ENCODE peak calls at places on chromosomes 2 and 18, in six cellular contexts. Q is ACHN; D is ELR; M is activated CD8-positive, alpha-beta memory T cell treated with anti-CD3 and anti-CD28 coated beads, Interleukin-2, amount 50 U/mL, for 48 hours; I is right lobe of liver; T is activated T-cell treated with anti-CD3 and anti-CD28 coated beads for 1 hour. Z is an unnamed sample.

GRCh38 chr18:48412339-48412929 is 3.3 kb upstream of the ZBTB7C start:
- DNase-seq in T (no peak), Q (peak), M (no peak), D (peak), I (no peak), Z (peak)

GRCh38 chr2:157439792-157440186 is 4.1 kb downstream of the CYTIP start:
- DNase-seq in T (no peak), I (no peak), M (peak), Q (no peak), D (no peak), Z (no peak)

GRCh38 chr2:149661844-149662243 is 74.3 kb upstream of the MMADHC start:
- DNase-seq in M (no peak), T (no peak), Q (peak), I (peak), D (peak), Z (no peak)

GRCh38 chr18:13137041-13137938 is 81.3 kb upstream of the LDLRAD4 start:
- DNase-seq in T (peak), Q (no peak), M (peak), D (peak), I (peak), Z (no peak)

GRCh38 chr2:29777164-29777563 is 144.2 kb downstream of the ALK start:
- DNase-seq in T (no peak), Q (peak), I (no peak), M (no peak), D (peak), Z (no peak)

GRCh38 chr2:42252464-42252863 is 83.3 kb downstream of the EML4 start:
- DNase-seq in Q (no peak), M (no peak), T (no peak), I (no peak), D (no peak), Z (no peak)

GRCh38 chr2:178886006-178886405 is 78.8 kb upstream of the TTN start:
- DNase-seq in Q (no peak), I (no peak), M (no peak), D (no peak), T (no peak), Z (no peak)

GRCh38 chr18:76805221-76805620 is 17.1 kb upstream of the ZNF236 start:
- DNase-seq in T (no peak), M (no peak), I (no peak), D (peak), Q (peak), Z (peak)

GRCh38 chr2:178101321-178102079 is 10.7 kb upstream of the RBM45 start:
- DNase-seq in M (no peak), Q (peak), D (peak), T (no peak), I (no peak), Z (no peak)

GRCh38 chr2:71833855-71834554 is 313.7 kb downstream of the CYP26B1 start:
- DNase-seq in M (no peak), T (no peak), I (no peak), D (no peak), Q (no peak), Z (no peak)

GRCh38 chr2:67650292-67651133 is 253.4 kb downstream of the ETAA1 start:
- DNase-seq in Q (peak), M (no peak), T (no peak), D (peak), I (peak), Z (peak)

GRCh38 chr2:168722592-168722991 is 79.8 kb upstream of the NOSTRIN start:
- DNase-seq in I (peak), M (no peak), T (no peak), Q (no peak), D (peak), Z (no peak)

GRCh38 chr18:26549486-26550435 is 1.4 kb upstream of the KCTD1 start:
- DNase-seq in Q (peak), M (peak), T (no peak), D (peak), I (peak), Z (no peak)

GRCh38 chr2:16538691-16539090 is 126.9 kb downstream of the CYRIA start:
- DNase-seq in T (no peak), M (no peak), I (no peak), D (no peak), Q (no peak), Z (no peak)

GRCh38 chr2:135532581-135532980 is 1.3 kb downstream of the R3HDM1 start:
- DNase-seq in M (no peak), I (no peak), Q (no peak), T (no peak), D (no peak), Z (no peak)

GRCh38 chr2:111930875-111931274 is 32.5 kb downstream of the MERTK start:
- DNase-seq in I (no peak), M (no peak), Q (peak), D (peak), T (no peak), Z (no peak)

GRCh38 chr18:61333746-61334490 is 688 bp downstream of the CDH20 start:
- DNase-seq in M (no peak), I (no peak), Q (no peak), T (no peak), D (no peak), Z (no peak)

GRCh38 chr18:27276886-27277285 is 91.8 kb upstream of the CHST9 start:
- DNase-seq in M (no peak), D (no peak), T (no peak), Q (no peak), I (no peak), Z (no peak)

GRCh38 chr2:88590998-88591613 is 36.2 kb downstream of the EIF2AK3 start:
- DNase-seq in T (no peak), I (no peak), D (peak), M (no peak), Q (peak), Z (peak)

GRCh38 chr2:51921076-51921475 is 889.1 kb upstream of the NRXN1 start:
- DNase-seq in T (no peak), D (no peak), I (no peak), M (no peak), Q (no peak), Z (no peak)

GRCh38 chr2:170218931-170219330 is 41.0 kb downstream of the MYO3B start:
- DNase-seq in I (no peak), M (no peak), D (no peak), Q (no peak), T (no peak), Z (no peak)

GRCh38 chr2:37711831-37712230 is 40.4 kb upstream of the CDC42EP3 start:
- DNase-seq in I (no peak), Q (peak), D (peak), M (no peak), T (no peak), Z (no peak)